ENCODE peak calls at places on chromosome 15, in seven cellular contexts. One of them, this sample, is unnamed.

GRCh38 chr15:51004103-51004536 is 90.6 kb downstream of the TNFAIP8L3 start:
- DNase-seq in PC-3: peak; percentile 60
- DNase-seq in SK-N-SH: no peak
- DNase-seq in MM.1S: no peak
- DNase-seq in neural progenitor cell: no peak
- DNase-seq in HCT116: no peak
- DNase-seq in GM23338: peak; percentile 70
- DNase-seq in this sample: peak; percentile 36

GRCh38 chr15:24948495-24948894 is 6.3 kb upstream of the SNRPN start:
- DNase-seq in PC-3: no peak
- DNase-seq in SK-N-SH: no peak
- DNase-seq in MM.1S: no peak
- DNase-seq in neural progenitor cell: no peak
- DNase-seq in HCT116: no peak
- DNase-seq in GM23338: no peak
- DNase-seq in this sample: no peak

GRCh38 chr15:59622289-59622688 is 10.7 kb downstream of the GCNT3 start:
- DNase-seq in PC-3: peak; percentile 86
- DNase-seq in SK-N-SH: peak; percentile 54
- DNase-seq in MM.1S: peak; percentile 47
- DNase-seq in neural progenitor cell: peak; percentile 55
- DNase-seq in HCT116: peak; percentile 42
- DNase-seq in GM23338: peak; percentile 79
- DNase-seq in this sample: peak; percentile 78

GRCh38 chr15:23642413-23643044 is 5.1 kb downstream of the MAGEL2 start:
- DNase-seq in PC-3: peak; percentile 78
- DNase-seq in SK-N-SH: peak; percentile 81
- DNase-seq in MM.1S: peak; percentile 64
- DNase-seq in neural progenitor cell: peak; percentile 73
- DNase-seq in HCT116: peak; percentile 23
- DNase-seq in GM23338: peak; percentile 87
- DNase-seq in this sample: peak; percentile 80

GRCh38 chr15:39530446-39531342 is 50.2 kb upstream of the THBS1 start:
- DNase-seq in PC-3: no peak
- DNase-seq in SK-N-SH: peak; percentile 12
- DNase-seq in MM.1S: no peak
- DNase-seq in neural progenitor cell: no peak
- DNase-seq in HCT116: no peak
- DNase-seq in GM23338: peak; percentile 80
- DNase-seq in this sample: no peak

GRCh38 chr15:38130200-38130567 is 122.5 kb upstream of the SPRED1 start:
- DNase-seq in PC-3: no peak
- DNase-seq in SK-N-SH: no peak
- DNase-seq in MM.1S: peak; percentile 33
- DNase-seq in neural progenitor cell: peak; percentile 4
- DNase-seq in HCT116: no peak
- DNase-seq in GM23338: no peak
- DNase-seq in this sample: no peak

GRCh38 chr15:40115670-40116093 is 7.0 kb upstream of the BMF start:
- DNase-seq in PC-3: peak; percentile 27
- DNase-seq in SK-N-SH: no peak
- DNase-seq in MM.1S: peak; percentile 89
- DNase-seq in neural progenitor cell: no peak
- DNase-seq in HCT116: no peak
- DNase-seq in GM23338: peak; percentile 78
- DNase-seq in this sample: no peak

GRCh38 chr15:34155859-34156258 is 54.0 kb downstream of the PGBD4 start:
- DNase-seq in PC-3: no peak
- DNase-seq in SK-N-SH: no peak
- DNase-seq in MM.1S: no peak
- DNase-seq in neural progenitor cell: no peak
- DNase-seq in HCT116: no peak
- DNase-seq in GM23338: no peak
- DNase-seq in this sample: no peak

DNA sequence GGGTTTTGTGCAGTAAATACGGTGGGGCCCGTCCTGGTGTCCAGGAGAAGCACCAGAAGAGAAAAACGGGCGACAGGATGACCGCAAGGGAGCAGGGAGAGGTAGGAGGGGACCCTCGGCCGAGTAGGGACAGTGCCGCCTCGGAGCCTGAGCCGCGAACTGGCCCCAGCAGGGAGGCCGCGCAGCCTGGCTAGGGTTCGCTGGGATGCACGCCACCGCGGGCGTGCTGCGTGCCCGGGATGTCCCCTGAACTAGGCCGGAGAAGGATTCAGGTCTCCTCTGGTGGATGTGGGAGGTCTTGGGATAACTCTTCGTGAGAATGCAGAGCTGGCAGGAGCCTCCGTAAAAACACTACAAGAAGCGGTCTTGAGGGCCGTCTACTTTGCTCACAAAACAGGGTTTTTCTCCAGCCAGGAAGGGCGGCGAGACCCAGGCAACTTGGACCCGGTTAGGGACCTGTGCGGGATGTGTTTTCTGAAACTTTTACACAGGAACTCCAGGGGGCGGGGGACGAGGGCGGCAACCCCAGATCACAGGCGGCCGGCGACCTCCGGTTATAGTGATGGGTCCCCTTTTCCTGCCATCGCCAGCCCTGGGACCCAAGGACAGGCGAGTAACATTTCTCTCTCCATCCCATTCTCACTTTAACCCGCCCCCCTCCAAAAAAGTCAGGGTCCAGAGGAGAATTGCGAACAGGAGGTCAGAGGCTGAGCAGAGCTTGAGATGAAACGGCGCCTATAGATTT is 35.5 kb downstream of the NR2F2 start:
- DNase-seq in PC-3: no peak
- DNase-seq in SK-N-SH: peak; percentile 19
- DNase-seq in MM.1S: no peak
- DNase-seq in neural progenitor cell: peak; percentile 65
- DNase-seq in HCT116: no peak
- DNase-seq in GM23338: peak; percentile 79
- DNase-seq in this sample: no peak
- H3K27me3 ChIP-seq in PC-3: no peaks in the 10 kb centered on the region
- H3K27me3 ChIP-seq in SK-N-SH: peaks cover 98% of the 10 kb centered on the region
- H3K27me3 ChIP-seq in MM.1S: peaks cover 6% of the 10 kb centered on the region
- H3K27me3 ChIP-seq in neural progenitor cell: peaks cover 100% of the 10 kb centered on the region
- H3K27me3 ChIP-seq in HCT116: no peaks in the 10 kb centered on the region
- H3K27me3 ChIP-seq in GM23338: peaks cover 100% of the 10 kb centered on the region
- H3K27me3 ChIP-seq in this sample: peaks cover 98% of the 10 kb centered on the region

GRCh38 chr15:66472176-66472999 is 25.2 kb downstream of the SNAPC5 start:
- DNase-seq in PC-3: no peak
- DNase-seq in SK-N-SH: no peak
- DNase-seq in MM.1S: peak; percentile 88
- DNase-seq in neural progenitor cell: no peak
- DNase-seq in HCT116: no peak
- DNase-seq in GM23338: no peak
- DNase-seq in this sample: no peak
- TF ChIP-seq EZH2phosphoT487 in PC-3: no peak
- TF ChIP-seq EZH2phosphoT487 in SK-N-SH: no peak
- TF ChIP-seq EZH2phosphoT487 in MM.1S: no peak
- TF ChIP-seq EZH2phosphoT487 in neural progenitor cell: no peak
- TF ChIP-seq EZH2phosphoT487 in HCT116: no peak
- TF ChIP-seq EZH2phosphoT487 in GM23338: no peak
- TF ChIP-seq EZH2phosphoT487 in this sample: no peak

DNA sequence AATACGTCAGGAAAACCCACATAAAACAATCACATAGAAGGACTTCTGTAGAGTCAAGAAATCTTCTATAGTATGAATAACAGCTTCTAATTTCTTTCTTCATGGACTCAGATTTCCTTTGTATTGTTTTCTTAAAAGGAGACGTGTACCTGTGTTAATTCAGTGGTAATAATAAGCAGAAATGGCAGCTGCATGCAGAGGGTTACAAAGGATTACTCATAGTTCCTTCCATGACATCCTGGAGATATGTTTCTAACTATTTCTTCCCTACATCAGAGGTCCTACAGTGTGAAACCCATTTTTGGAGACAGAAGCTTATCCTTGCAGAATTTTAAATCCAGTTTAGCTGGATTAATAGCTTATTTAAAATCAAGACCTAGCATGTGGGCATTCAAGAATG is 36.1 kb downstream of the FBXL22 start:
- DNase-seq in PC-3: no peak
- DNase-seq in SK-N-SH: no peak
- DNase-seq in MM.1S: no peak
- DNase-seq in neural progenitor cell: no peak
- DNase-seq in HCT116: no peak
- DNase-seq in GM23338: no peak
- DNase-seq in this sample: no peak
- TF ChIP-seq CTCF in PC-3: no peak
- TF ChIP-seq CTCF in SK-N-SH: no peak
- TF ChIP-seq CTCF in MM.1S: no peak
- TF ChIP-seq CTCF in neural progenitor cell: no peak
- TF ChIP-seq CTCF in HCT116: no peak
- TF ChIP-seq CTCF in GM23338: no peak
- TF ChIP-seq CTCF in this sample: no peak

DNA sequence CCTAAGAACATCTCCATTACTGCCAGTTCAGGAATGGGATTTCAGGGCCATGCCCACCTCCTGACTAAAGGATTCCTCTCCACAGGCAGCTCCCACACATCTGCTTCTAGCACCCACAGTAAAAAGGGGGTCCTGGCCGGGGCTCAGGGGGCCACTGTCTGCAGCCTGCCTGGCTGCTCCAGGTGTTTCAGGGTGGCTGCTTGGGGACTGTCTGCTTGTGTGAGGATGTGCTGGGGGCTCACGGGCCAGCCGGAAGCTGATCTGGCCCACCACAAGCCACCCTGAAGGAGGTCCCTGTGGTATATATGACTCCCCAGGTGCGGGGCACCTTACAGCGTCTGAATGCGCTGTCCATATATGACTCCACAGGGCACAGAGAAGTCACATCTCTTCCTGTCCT is 135.4 kb downstream of the NSMCE3 start:
- DNase-seq in PC-3: no peak
- DNase-seq in SK-N-SH: peak; percentile 13
- DNase-seq in MM.1S: no peak
- DNase-seq in neural progenitor cell: no peak
- DNase-seq in HCT116: no peak
- DNase-seq in GM23338: no peak
- DNase-seq in this sample: no peak
- H3K27me3 ChIP-seq in PC-3: no peaks in the 10 kb centered on the region
- H3K27me3 ChIP-seq in SK-N-SH: no peaks in the 10 kb centered on the region
- H3K27me3 ChIP-seq in MM.1S: no peaks in the 10 kb centered on the region
- H3K27me3 ChIP-seq in neural progenitor cell: no peaks in the 10 kb centered on the region
- H3K27me3 ChIP-seq in HCT116: peaks cover 22% of the 10 kb centered on the region
- H3K27me3 ChIP-seq in GM23338: no peaks in the 10 kb centered on the region
- H3K27me3 ChIP-seq in this sample: peaks cover 2% of the 10 kb centered on the region

GRCh38 chr15:29827421-29827820 is 5.2 kb upstream of the TJP1 start:
- DNase-seq in PC-3: no peak
- DNase-seq in SK-N-SH: no peak
- DNase-seq in MM.1S: no peak
- DNase-seq in neural progenitor cell: no peak
- DNase-seq in HCT116: no peak
- DNase-seq in GM23338: no peak
- DNase-seq in this sample: no peak

GRCh38 chr15:29822685-29823459 is 604 bp upstream of the TJP1 start:
- DNase-seq in PC-3: peak; percentile 67
- DNase-seq in SK-N-SH: no peak
- DNase-seq in MM.1S: peak; percentile 13
- DNase-seq in neural progenitor cell: peak; percentile 31
- DNase-seq in HCT116: peak; percentile 52
- DNase-seq in GM23338: peak; percentile 70
- DNase-seq in this sample: peak; percentile 76

GRCh38 chr15:29822100-29822684 is at the start of gene TJP1:
- DNase-seq in PC-3: peak; percentile 87
- DNase-seq in SK-N-SH: peak; percentile 95
- DNase-seq in MM.1S: peak; percentile 47
- DNase-seq in neural progenitor cell: peak; percentile 94
- DNase-seq in HCT116: no peak
- DNase-seq in GM23338: peak; percentile 88
- DNase-seq in this sample: peak; percentile 94

GRCh38 chr15:29826908-29827307 is 4.6 kb upstream of the TJP1 start:
- DNase-seq in PC-3: no peak
- DNase-seq in SK-N-SH: no peak
- DNase-seq in MM.1S: peak; percentile 27
- DNase-seq in neural progenitor cell: no peak
- DNase-seq in HCT116: no peak
- DNase-seq in GM23338: no peak
- DNase-seq in this sample: no peak

DNA sequence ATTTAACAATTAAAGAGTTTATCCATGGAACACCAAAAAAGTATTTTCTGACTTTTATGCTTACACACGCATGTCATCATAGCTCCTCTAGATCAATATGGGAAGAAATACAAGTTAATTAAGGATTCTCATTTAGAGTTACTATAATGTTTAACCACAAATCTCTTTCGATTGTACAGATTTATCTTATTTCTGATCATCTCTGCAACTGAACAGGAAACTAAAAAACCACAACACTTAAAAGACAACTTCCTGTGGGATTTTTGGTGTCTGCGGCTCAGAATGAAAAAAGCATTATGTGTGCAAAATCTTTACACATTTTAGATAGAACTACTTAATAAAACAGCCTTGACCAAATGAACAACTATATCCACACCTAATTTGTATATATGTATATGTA is 2.9 kb upstream of the TJP1 start:
- DNase-seq in PC-3: peak; percentile 32
- DNase-seq in SK-N-SH: no peak
- DNase-seq in MM.1S: peak; percentile 90
- DNase-seq in neural progenitor cell: no peak
- DNase-seq in HCT116: no peak
- DNase-seq in GM23338: no peak
- DNase-seq in this sample: no peak
- TF ChIP-seq EZH2phosphoT487 in PC-3: no peak
- TF ChIP-seq EZH2phosphoT487 in SK-N-SH: no peak
- TF ChIP-seq EZH2phosphoT487 in MM.1S: peak; percentile 98
- TF ChIP-seq EZH2phosphoT487 in neural progenitor cell: no peak
- TF ChIP-seq EZH2phosphoT487 in HCT116: no peak
- TF ChIP-seq EZH2phosphoT487 in GM23338: no peak
- TF ChIP-seq EZH2phosphoT487 in this sample: no peak

This sample was measured in hepatocyte.